ENCODE peak calls at places on chromosome 13, in five cellular contexts. R is HCT116, L is GM12878, N is K562, T is HepG2. B is an unnamed sample.

GRCh38 chr13:40207110-40207478 is 459.3 kb downstream of the FOXO1 start:
- DNase-seq in R (no peak), L (peak), N (no peak), T (no peak), B (no peak)

GRCh38 chr13:45564108-45564507 is 51.4 kb downstream of the ERICH6B start:
- DNase-seq in R (no peak), L (no peak), N (no peak), T (peak), B (no peak)

GRCh38 chr13:72384879-72385278 is 342.6 kb downstream of the MZT1 start:
- DNase-seq in R (no peak), L (no peak), N (no peak), T (peak), B (no peak)

GRCh38 chr13:76708138-76708537 is 178.1 kb downstream of the KCTD12 start:
- DNase-seq in R (no peak), L (no peak), N (no peak), T (no peak), B (no peak)

GRCh38 chr13:109402976-109403375 is 383.4 kb downstream of the IRS2 start:
- DNase-seq in R (no peak), L (no peak), N (no peak), T (no peak), B (no peak)

GRCh38 chr13:36850790-36851438 is 31.9 kb downstream of the RFXAP start:
- DNase-seq in R (no peak), L (no peak), N (no peak), T (peak), B (no peak)

GRCh38 chr13:27219611-27220010 is 31.7 kb upstream of the RPL21 start:
- DNase-seq in R (no peak), L (no peak), N (no peak), T (no peak), B (no peak)

GRCh38 chr13:105719861-105720260 is 815.6 kb downstream of the EFNB2 start:
- DNase-seq in R (no peak), L (no peak), N (no peak), T (no peak), B (no peak)

GRCh38 chr13:71912524-71912923 is 45.5 kb upstream of the DACH1 start:
- DNase-seq in R (no peak), L (no peak), N (no peak), T (no peak), B (no peak)

GRCh38 chr13:110944121-110944967 is 29.5 kb upstream of the ANKRD10 start:
- DNase-seq in R (peak), L (no peak), N (peak), T (peak), B (no peak)

GRCh38 chr13:37640499-37640898 is 41.9 kb upstream of the POSTN start:
- DNase-seq in R (no peak), L (no peak), N (no peak), T (no peak), B (peak)

GRCh38 chr13:28373803-28374202 is 121.1 kb downstream of the FLT1 start:
- DNase-seq in R (no peak), L (no peak), N (no peak), T (no peak), B (no peak)

GRCh38 chr13:91482427-91482826 is 84.0 kb downstream of the GPC5 start:
- DNase-seq in R (no peak), L (no peak), N (no peak), T (no peak), B (peak)

GRCh38 chr13:36891752-36892151 is 28.3 kb downstream of the SMAD9 start:
- DNase-seq in R (no peak), L (no peak), N (no peak), T (no peak), B (no peak)

GRCh38 chr13:74274946-74275345 is 140.7 kb upstream of the KLF12 start:
- DNase-seq in R (no peak), L (no peak), N (no peak), T (no peak), B (no peak)

GRCh38 chr13:110269509-110270185 is 37.3 kb downstream of the COL4A1 start:
- DNase-seq in R (no peak), L (no peak), N (no peak), T (no peak), B (no peak)

GRCh38 chr13:103222683-103223082 is 156.5 kb upstream of the SLC10A2 start:
- DNase-seq in R (no peak), L (no peak), N (no peak), T (no peak), B (no peak)

GRCh38 chr13:103218253-103218652 is 152.0 kb upstream of the SLC10A2 start:
- DNase-seq in R (no peak), L (no peak), N (no peak), T (no peak), B (no peak)
- TF ChIP-seq ZNF274 in R (no peak), L (no peak), N (no peak), T (no peak), B (no peak)

DNA sequence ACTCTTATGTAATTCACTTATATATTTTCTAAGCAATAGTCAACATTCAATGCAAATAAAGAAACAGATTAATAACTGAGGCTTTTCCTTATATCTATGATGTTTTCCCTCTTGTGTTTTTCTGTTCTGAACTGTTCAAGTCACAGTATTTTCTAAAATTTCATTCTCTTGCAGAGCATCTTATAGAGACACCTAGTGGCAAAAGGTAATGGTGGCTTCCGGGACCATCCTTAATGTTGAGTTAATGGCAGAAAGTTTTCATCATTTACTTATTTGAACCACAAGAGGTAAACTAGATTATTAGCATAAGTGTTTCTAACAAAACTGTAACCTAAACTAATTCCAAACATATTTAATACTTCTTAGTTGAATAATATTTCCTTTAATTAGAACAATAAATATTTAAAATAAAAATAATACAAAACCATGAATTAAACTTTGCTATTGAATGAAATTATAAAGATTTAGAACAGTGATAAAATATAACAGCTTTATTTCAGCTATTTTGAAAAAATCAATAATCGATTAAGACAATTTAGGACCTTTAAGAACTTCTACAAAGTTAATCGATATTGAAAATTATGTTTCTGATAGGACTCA is 1.7 kb upstream of the SLITRK5 start:
- DNase-seq in R (no peak), L (no peak), N (no peak), T (peak), B (no peak)
- TF ChIP-seq ZNF274 in R (no peak), L (no peak), N (no peak), T (no peak), B (no peak)

GRCh38 chr13:50457430-50458393 is 385.8 kb downstream of the DLEU7 start:
- DNase-seq in R (no peak), L (no peak), N (no peak), T (no peak), B (no peak)

GRCh38 chr13:50459046-50459445 is 384.4 kb downstream of the DLEU7 start:
- DNase-seq in R (no peak), L (no peak), N (no peak), T (no peak), B (no peak)

GRCh38 chr13:50452761-50453160 is 390.7 kb downstream of the DLEU7 start:
- DNase-seq in R (no peak), L (no peak), N (no peak), T (no peak), B (no peak)

GRCh38 chr13:50453238-50453637 is 390.3 kb downstream of the DLEU7 start:
- DNase-seq in R (no peak), L (no peak), N (no peak), T (no peak), B (no peak)

GRCh38 chr13:50456111-50456510 is 387.4 kb downstream of the DLEU7 start:
- DNase-seq in R (no peak), L (no peak), N (no peak), T (no peak), B (no peak)
- TF ChIP-seq ZNF274 in R (no peak), L (no peak), N (no peak), T (no peak), B (no peak)

GRCh38 chr13:23288564-23288963 is 107.8 kb downstream of the SGCG start:
- DNase-seq in R (no peak), L (no peak), N (no peak), T (no peak), B (no peak)

GRCh38 chr13:23288995-23289394 is 108.2 kb downstream of the SGCG start:
- DNase-seq in R (no peak), L (no peak), N (no peak), T (no peak), B (no peak)

GRCh38 chr13:23289917-23290357 is 109.2 kb downstream of the SGCG start:
- DNase-seq in R (no peak), L (no peak), N (no peak), T (no peak), B (no peak)

GRCh38 chr13:23292596-23292995 is 111.8 kb downstream of the SGCG start:
- DNase-seq in R (no peak), L (no peak), N (no peak), T (no peak), B (no peak)
- TF ChIP-seq ZNF274 in R (no peak), L (no peak), N (no peak), T (no peak), B (no peak)

GRCh38 chr13:102571075-102571474 is 25.7 kb upstream of the TPP2 start:
- DNase-seq in R (no peak), L (no peak), N (no peak), T (peak), B (no peak)
- TF ChIP-seq ZNF274 in R (no peak), L (no peak), N (no peak), T (no peak), B (no peak)

DNA sequence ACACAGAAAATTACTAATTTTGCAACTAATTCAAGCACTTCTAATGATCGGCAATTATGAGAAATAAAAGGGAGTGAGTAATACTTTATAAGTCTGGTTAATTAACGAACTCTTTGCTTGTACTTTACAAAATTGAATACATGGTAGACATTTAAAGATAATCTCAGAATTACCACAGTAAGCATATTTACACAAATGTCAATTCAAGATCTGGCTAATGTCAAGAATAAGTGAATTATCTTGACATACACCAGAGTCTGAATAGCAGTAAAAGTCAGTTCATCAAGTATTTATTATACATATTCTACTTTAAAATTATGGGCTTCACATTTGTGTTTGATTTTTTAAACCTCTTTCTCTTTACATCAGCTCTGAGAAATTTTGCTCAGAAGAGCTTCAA is 643.4 kb downstream of the OLFM4 start:
- DNase-seq in R (no peak), L (no peak), N (no peak), T (no peak), B (no peak)
- TF ChIP-seq ZNF274 in R (no peak), L (no peak), N (no peak), T (no peak), B (no peak)

DNA sequence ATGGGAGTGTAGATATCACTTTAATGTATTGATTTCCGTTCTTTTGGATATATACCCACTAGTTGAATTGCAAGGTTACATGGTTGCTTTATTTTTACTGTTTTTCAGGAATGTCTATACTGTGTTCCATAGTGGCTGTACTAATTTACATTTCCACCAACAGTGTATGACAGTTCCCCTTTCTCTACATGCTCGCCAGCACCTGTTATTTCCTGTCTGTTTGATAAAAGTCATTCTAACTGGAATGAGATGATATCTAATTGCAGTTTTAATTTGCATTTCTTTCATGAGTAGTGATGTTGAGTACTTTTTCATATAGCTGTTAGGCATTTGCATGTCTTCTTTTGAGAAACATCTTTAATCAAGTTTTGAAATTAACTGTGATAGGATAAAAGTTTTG is 818.6 kb downstream of the SLITRK6 start:
- DNase-seq in R (no peak), L (no peak), N (no peak), T (no peak), B (no peak)
- TF ChIP-seq ZNF274 in R (no peak), L (no peak), N (no peak), T (no peak), B (no peak)

DNA sequence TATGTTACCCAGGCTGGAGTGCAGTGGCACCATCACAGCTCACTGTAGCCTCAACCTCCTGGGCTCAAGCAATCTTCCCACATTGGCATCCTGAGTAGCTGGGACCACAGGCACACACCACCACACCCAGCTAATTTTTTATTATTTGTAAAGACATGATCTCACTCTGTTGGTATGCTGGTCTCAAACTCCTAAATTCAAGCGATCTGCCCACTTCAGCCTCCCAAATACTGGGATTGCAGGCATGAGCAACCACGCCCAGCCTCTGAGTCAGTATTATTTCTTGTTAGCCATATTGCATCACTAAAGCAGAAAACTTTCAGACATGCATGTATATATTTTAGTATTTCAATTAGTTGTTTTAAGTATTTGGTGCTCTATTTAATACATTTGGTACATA is 376.4 kb downstream of the GPC6 start:
- DNase-seq in R (no peak), L (no peak), N (no peak), T (no peak), B (no peak)
- TF ChIP-seq ZNF274 in R (no peak), L (no peak), N (no peak), T (no peak), B (no peak)

DNA sequence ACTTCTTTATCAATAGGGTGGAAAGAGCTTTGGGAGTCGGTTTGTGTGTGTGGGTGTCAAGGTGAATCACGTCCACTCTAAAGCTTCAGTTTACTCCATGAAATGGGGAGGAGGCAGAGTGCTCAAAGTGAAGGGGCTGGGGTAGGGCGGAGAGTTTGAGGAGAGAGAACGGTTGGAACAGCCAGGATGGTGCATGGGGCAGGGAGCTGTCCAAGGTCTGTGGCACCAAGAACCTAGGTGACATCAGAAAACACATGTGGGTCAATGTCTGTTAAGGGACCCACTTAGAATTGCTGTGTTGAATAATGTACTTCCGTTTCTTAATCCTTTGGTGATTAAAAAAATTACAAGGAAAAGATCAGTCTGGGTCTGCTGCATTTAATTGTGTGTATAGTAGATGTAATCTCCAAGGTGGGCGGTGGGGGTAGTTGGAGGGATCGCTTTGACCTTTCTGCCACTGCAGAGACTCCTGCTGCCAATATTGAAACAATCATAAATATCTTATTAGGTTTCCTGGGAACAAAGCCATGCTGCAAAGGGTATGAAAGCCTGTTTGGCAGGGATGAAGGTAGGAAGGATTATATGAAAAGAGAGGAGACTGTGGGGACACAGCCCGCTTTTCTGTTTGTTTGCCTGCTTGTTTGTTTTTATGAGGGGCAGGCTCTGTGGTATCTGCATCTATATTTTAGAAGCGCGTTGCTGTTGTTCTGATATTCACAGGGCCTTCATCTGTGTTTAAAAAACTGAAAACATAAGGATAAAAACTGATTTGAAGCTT is 122.3 kb downstream of the ATP8A2 start:
- DNase-seq in R (no peak), L (no peak), N (no peak), T (no peak), B (no peak)
- TF ChIP-seq ZNF274 in R (no peak), L (no peak), N (no peak), T (no peak), B (no peak)